ENCODE peak calls at places on chromosomes 16 and 17, in six cellular contexts. I is HFF-Myc, J is GM20000, W is mesothelial cell of epicardium, Z is colonic mucosa, K is A549. Y is an unnamed sample.

GRCh38 chr17:35577826-35578194 is 561 bp downstream of the PEX12 start:
- DNase-seq in I (no peak), J (no peak), W (no peak), Z (peak), K (no peak), Y (peak)

GRCh38 chr17:83062818-83063671 is 16.4 kb upstream of the METRNL start:
- DNase-seq in I (no peak), J (no peak), W (peak), Z (peak), K (no peak), Y (no peak)

GRCh38 chr17:60158751-60159478 is 9.1 kb downstream of the CA4 start:
- DNase-seq in I (no peak), J (peak), W (no peak), Z (no peak), K (no peak), Y (no peak)

GRCh38 chr17:78764871-78765270 is 17.2 kb downstream of the CYTH1 start:
- DNase-seq in I (no peak), J (no peak), W (no peak), Z (no peak), K (no peak), Y (no peak)

GRCh38 chr16:89442990-89443726 is 47.2 kb downstream of the ANKRD11 start:
- DNase-seq in I (no peak), J (no peak), W (peak), Z (peak), K (peak), Y (peak)

GRCh38 chr17:48429638-48430586 is at the start of gene SKAP1:
- DNase-seq in I (no peak), J (peak), W (no peak), Z (peak), K (no peak), Y (peak)

GRCh38 chr17:37729905-37730304 is 15.0 kb downstream of the HNF1B start:
- DNase-seq in I (no peak), J (no peak), W (no peak), Z (no peak), K (no peak), Y (peak)

GRCh38 chr16:75231570-75231969 is 12.8 kb downstream of the CTRB1 start:
- DNase-seq in I (no peak), J (no peak), W (no peak), Z (no peak), K (no peak), Y (no peak)

GRCh38 chr17:46972346-46972745 is 6.7 kb downstream of the RPRML start:
- DNase-seq in I (no peak), J (no peak), W (no peak), Z (no peak), K (no peak), Y (no peak)

GRCh38 chr17:14373587-14374259 is 72.8 kb downstream of the HS3ST3B1 start:
- DNase-seq in I (peak), J (no peak), W (no peak), Z (no peak), K (no peak), Y (no peak)

GRCh38 chr17:16814439-16814838 is 124.4 kb downstream of the CCDC144A start:
- DNase-seq in I (no peak), J (no peak), W (no peak), Z (no peak), K (no peak), Y (no peak)

GRCh38 chr16:2296662-2297505 is 29.0 kb upstream of the RNPS1 start:
- DNase-seq in I (no peak), J (peak), W (no peak), Z (peak), K (peak), Y (no peak)
- TF ChIP-seq CTCF in I (peak), J (peak), W (no peak), Z (no peak), K (peak), Y (no peak)

GRCh38 chr17:27542841-27543463 is 86.7 kb downstream of the KSR1 start:
- DNase-seq in I (no peak), J (no peak), W (no peak), Z (no peak), K (no peak), Y (no peak)

GRCh38 chr17:27543464-27543856 is 87.2 kb downstream of the KSR1 start:
- DNase-seq in I (no peak), J (no peak), W (no peak), Z (no peak), K (no peak), Y (no peak)

GRCh38 chr17:27543958-27544349 is 87.0 kb upstream of the LGALS9 start:
- DNase-seq in I (no peak), J (no peak), W (no peak), Z (no peak), K (no peak), Y (no peak)

GRCh38 chr17:27545562-27546229 is 85.3 kb upstream of the LGALS9 start:
- DNase-seq in I (no peak), J (no peak), W (no peak), Z (no peak), K (no peak), Y (peak)

GRCh38 chr17:27544350-27545131 is 86.4 kb upstream of the LGALS9 start:
- DNase-seq in I (no peak), J (peak), W (no peak), Z (no peak), K (no peak), Y (no peak)
- TF ChIP-seq CTCF in I (no peak), J (no peak), W (no peak), Z (no peak), K (no peak), Y (no peak)

DNA sequence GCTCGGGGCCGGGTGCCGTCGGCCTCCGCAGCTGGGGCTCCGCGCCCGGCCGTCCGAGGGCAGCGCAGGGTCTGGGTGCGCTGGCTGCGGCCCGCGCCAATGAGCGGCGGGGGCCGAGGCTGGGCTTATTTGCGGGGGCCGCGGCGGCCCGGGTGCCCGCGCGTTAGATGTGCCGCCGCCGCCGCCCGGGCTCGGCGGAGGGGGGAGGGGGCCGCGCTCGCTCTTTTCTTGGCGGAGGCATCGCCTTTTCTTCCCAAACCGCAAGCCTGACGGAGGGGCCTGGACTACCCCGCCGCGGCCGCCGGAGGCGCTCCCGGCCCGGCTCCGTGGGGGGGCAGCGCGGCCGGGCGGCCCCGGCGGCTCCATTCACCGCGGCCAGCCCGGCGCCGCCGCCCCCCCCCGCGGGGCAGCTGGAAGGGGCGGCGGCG is at the start of gene NOTUM:
- DNase-seq in I (no peak), J (no peak), W (no peak), Z (no peak), K (peak), Y (peak)
- TF ChIP-seq CTCF in I (no peak), J (no peak), W (peak), Z (no peak), K (peak), Y (no peak)

GRCh38 chr16:4766875-4767628 is at the start of gene ZNF500:
- DNase-seq in I (peak), J (peak), W (peak), Z (peak), K (peak), Y (peak)
- TF ChIP-seq CTCF in I (no peak), J (no peak), W (no peak), Z (no peak), K (no peak), Y (no peak)

GRCh38 chr17:76710863-76711611 is at the start of gene MXRA7:
- DNase-seq in I (no peak), J (peak), W (peak), Z (peak), K (peak), Y (peak)

GRCh38 chr17:76709077-76709950 is 1.5 kb downstream of the MXRA7 start:
- DNase-seq in I (peak), J (no peak), W (peak), Z (peak), K (no peak), Y (peak)

GRCh38 chr17:76704799-76705198 is 6.0 kb downstream of the MXRA7 start:
- DNase-seq in I (no peak), J (no peak), W (no peak), Z (no peak), K (no peak), Y (no peak)

GRCh38 chr17:76706817-76707216 is 3.9 kb downstream of the MXRA7 start:
- DNase-seq in I (no peak), J (no peak), W (no peak), Z (no peak), K (no peak), Y (no peak)

GRCh38 chr17:76707985-76708807 is 2.6 kb downstream of the MXRA7 start:
- DNase-seq in I (no peak), J (no peak), W (no peak), Z (no peak), K (no peak), Y (peak)
- TF ChIP-seq CTCF in I (peak), J (no peak), W (no peak), Z (no peak), K (peak), Y (peak)

DNA sequence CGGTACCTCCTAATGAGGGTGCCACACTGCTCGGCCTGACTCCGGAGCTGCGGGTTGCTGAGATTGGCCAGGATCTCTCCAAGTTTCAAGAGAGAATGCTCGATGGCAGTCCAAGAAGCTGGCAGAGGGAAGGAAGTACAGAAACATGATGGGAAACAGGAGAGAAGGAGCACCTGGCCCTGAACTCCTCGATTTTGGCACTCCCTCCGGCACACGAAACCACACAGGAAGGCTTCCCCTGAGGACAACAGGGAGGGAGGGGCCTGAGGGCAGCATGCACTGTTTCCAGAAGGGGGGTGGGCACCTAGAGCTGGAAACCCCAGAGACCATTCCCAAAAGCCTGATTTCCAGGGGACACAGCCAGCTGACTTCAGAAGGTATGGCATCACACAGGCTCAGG is 18.1 kb downstream of the CSF3 start:
- DNase-seq in I (no peak), J (no peak), W (no peak), Z (no peak), K (no peak), Y (no peak)
- TF ChIP-seq CTCF in I (no peak), J (no peak), W (no peak), Z (no peak), K (no peak), Y (no peak)

GRCh38 chr16:77437859-77438258 is 3.0 kb upstream of the ADAMTS18 start:
- DNase-seq in I (no peak), J (no peak), W (no peak), Z (no peak), K (no peak), Y (no peak)
- TF ChIP-seq CTCF in I (no peak), J (no peak), W (no peak), Z (no peak), K (peak), Y (peak)